ENCODE peak calls at places on chromosome 9, in five cellular contexts. One of them, this sample, is unnamed.

GRCh38 chr9:133005957-133006356 is 24.8 kb upstream of the GTF3C5 start:
- DNase-seq in mesendoderm: no peak
- DNase-seq in HepG2: no peak
- DNase-seq in HCT116: no peak
- DNase-seq in colonic mucosa: no peak
- DNase-seq in this sample: no peak

GRCh38 chr9:104808030-104808614 is 44.2 kb downstream of the NIPSNAP3B start:
- DNase-seq in mesendoderm: peak
- DNase-seq in HepG2: no peak
- DNase-seq in HCT116: no peak
- DNase-seq in colonic mucosa: no peak
- DNase-seq in this sample: peak

GRCh38 chr9:69675563-69675962 is 3.4 kb upstream of the APBA1 start:
- DNase-seq in mesendoderm: no peak
- DNase-seq in HepG2: no peak
- DNase-seq in HCT116: no peak
- DNase-seq in colonic mucosa: no peak
- DNase-seq in this sample: no peak

GRCh38 chr9:90020277-90020871 is 415.6 kb downstream of the GADD45G start:
- DNase-seq in mesendoderm: no peak
- DNase-seq in HepG2: no peak
- DNase-seq in HCT116: no peak
- DNase-seq in colonic mucosa: no peak
- DNase-seq in this sample: no peak

GRCh38 chr9:37200572-37201005 is 80.2 kb downstream of the ZCCHC7 start:
- DNase-seq in mesendoderm: peak
- DNase-seq in HepG2: no peak
- DNase-seq in HCT116: no peak
- DNase-seq in colonic mucosa: no peak
- DNase-seq in this sample: no peak

GRCh38 chr9:114898741-114899140 is 31.6 kb downstream of the TNFSF8 start:
- DNase-seq in mesendoderm: peak
- DNase-seq in HepG2: no peak
- DNase-seq in HCT116: no peak
- DNase-seq in colonic mucosa: peak
- DNase-seq in this sample: no peak

GRCh38 chr9:34553511-34554021 is 30.8 kb upstream of the ENHO start:
- DNase-seq in mesendoderm: no peak
- DNase-seq in HepG2: no peak
- DNase-seq in HCT116: no peak
- DNase-seq in colonic mucosa: no peak
- DNase-seq in this sample: peak

GRCh38 chr9:21919377-21920362 is 74.5 kb downstream of the CDKN2A start:
- DNase-seq in mesendoderm: no peak
- DNase-seq in HepG2: peak
- DNase-seq in HCT116: peak
- DNase-seq in colonic mucosa: peak
- DNase-seq in this sample: no peak

GRCh38 chr9:127405344-127406125 is 8.6 kb downstream of the SLC2A8 start:
- DNase-seq in mesendoderm: no peak
- DNase-seq in HepG2: no peak
- DNase-seq in HCT116: no peak
- DNase-seq in colonic mucosa: no peak
- DNase-seq in this sample: no peak

GRCh38 chr9:98455957-98456621 is 200.6 kb upstream of the TBC1D2 start:
- DNase-seq in mesendoderm: no peak
- DNase-seq in HepG2: no peak
- DNase-seq in HCT116: no peak
- DNase-seq in colonic mucosa: no peak
- DNase-seq in this sample: no peak

GRCh38 chr9:69412741-69413150 is 87.7 kb downstream of the ENTREP1 start:
- DNase-seq in mesendoderm: peak
- DNase-seq in HepG2: peak
- DNase-seq in HCT116: peak
- DNase-seq in colonic mucosa: peak
- DNase-seq in this sample: peak

GRCh38 chr9:89969156-89969566 is 364.3 kb downstream of the GADD45G start:
- DNase-seq in mesendoderm: no peak
- DNase-seq in HepG2: peak
- DNase-seq in HCT116: no peak
- DNase-seq in colonic mucosa: peak
- DNase-seq in this sample: no peak

GRCh38 chr9:96663506-96664120 is 8.5 kb upstream of the PRXL2C start:
- DNase-seq in mesendoderm: no peak
- DNase-seq in HepG2: no peak
- DNase-seq in HCT116: no peak
- DNase-seq in colonic mucosa: no peak
- DNase-seq in this sample: peak

GRCh38 chr9:72982161-72982799 is 29.4 kb upstream of the ALDH1A1 start:
- DNase-seq in mesendoderm: no peak
- DNase-seq in HepG2: no peak
- DNase-seq in HCT116: no peak
- DNase-seq in colonic mucosa: no peak
- DNase-seq in this sample: no peak

GRCh38 chr9:86349271-86349670 is 4.9 kb downstream of the TUT7 start:
- DNase-seq in mesendoderm: no peak
- DNase-seq in HepG2: no peak
- DNase-seq in HCT116: no peak
- DNase-seq in colonic mucosa: no peak
- DNase-seq in this sample: no peak

GRCh38 chr9:134327671-134328231 is 1.5 kb downstream of the RXRA start:
- DNase-seq in mesendoderm: no peak
- DNase-seq in HepG2: no peak
- DNase-seq in HCT116: no peak
- DNase-seq in colonic mucosa: no peak
- DNase-seq in this sample: no peak

GRCh38 chr9:98099346-98099745 is 19.7 kb downstream of the TRIM14 start:
- DNase-seq in mesendoderm: no peak
- DNase-seq in HepG2: no peak
- DNase-seq in HCT116: no peak
- DNase-seq in colonic mucosa: no peak
- DNase-seq in this sample: peak

GRCh38 chr9:122355336-122355875 is 15.4 kb upstream of the PTGS1 start:
- DNase-seq in mesendoderm: no peak
- DNase-seq in HepG2: no peak
- DNase-seq in HCT116: no peak
- DNase-seq in colonic mucosa: no peak
- DNase-seq in this sample: no peak

GRCh38 chr9:79026311-79026710 is 545.5 kb upstream of the TLE4 start:
- DNase-seq in mesendoderm: no peak
- DNase-seq in HepG2: no peak
- DNase-seq in HCT116: no peak
- DNase-seq in colonic mucosa: no peak
- DNase-seq in this sample: no peak

GRCh38 chr9:4530375-4530774 is 40.1 kb downstream of the SLC1A1 start:
- DNase-seq in mesendoderm: no peak
- DNase-seq in HepG2: no peak
- DNase-seq in HCT116: peak
- DNase-seq in colonic mucosa: no peak
- DNase-seq in this sample: no peak

GRCh38 chr9:124132671-124133147 is 121.1 kb downstream of the LHX2 start:
- DNase-seq in mesendoderm: peak
- DNase-seq in HepG2: no peak
- DNase-seq in HCT116: no peak
- DNase-seq in colonic mucosa: peak
- DNase-seq in this sample: peak

GRCh38 chr9:69744688-69745380 is 15.0 kb downstream of the PTAR1 start:
- DNase-seq in mesendoderm: no peak
- DNase-seq in HepG2: no peak
- DNase-seq in HCT116: no peak
- DNase-seq in colonic mucosa: no peak
- DNase-seq in this sample: no peak

GRCh38 chr9:101791938-101792337 is 53.5 kb upstream of the GRIN3A start:
- DNase-seq in mesendoderm: peak
- DNase-seq in HepG2: peak
- DNase-seq in HCT116: peak
- DNase-seq in colonic mucosa: peak
- DNase-seq in this sample: peak

GRCh38 chr9:108325406-108325805 is 530.4 kb downstream of the ACTL7B start:
- DNase-seq in mesendoderm: no peak
- DNase-seq in HepG2: no peak
- DNase-seq in HCT116: no peak
- DNase-seq in colonic mucosa: no peak
- DNase-seq in this sample: no peak

GRCh38 chr9:138047469-138048040 is 170.0 kb downstream of the CACNA1B start:
- DNase-seq in mesendoderm: no peak
- DNase-seq in HepG2: no peak
- DNase-seq in HCT116: no peak
- DNase-seq in colonic mucosa: peak
- DNase-seq in this sample: no peak

GRCh38 chr9:109100543-109101201 is 19.1 kb downstream of the TMEM245 start:
- DNase-seq in mesendoderm: no peak
- DNase-seq in HepG2: no peak
- DNase-seq in HCT116: no peak
- DNase-seq in colonic mucosa: no peak
- DNase-seq in this sample: peak

GRCh38 chr9:136512651-136513066 is 29.8 kb upstream of the SEC16A start:
- DNase-seq in mesendoderm: no peak
- DNase-seq in HepG2: no peak
- DNase-seq in HCT116: no peak
- DNase-seq in colonic mucosa: peak
- DNase-seq in this sample: peak

GRCh38 chr9:36063804-36064447 is 27.2 kb downstream of the RECK start:
- DNase-seq in mesendoderm: no peak
- DNase-seq in HepG2: no peak
- DNase-seq in HCT116: no peak
- DNase-seq in colonic mucosa: no peak
- DNase-seq in this sample: no peak
- H3K27ac ChIP-seq in mesendoderm: no peak
- H3K27ac ChIP-seq in HepG2: no peak
- H3K27ac ChIP-seq in HCT116: no peak
- H3K27ac ChIP-seq in colonic mucosa: no peak
- H3K27ac ChIP-seq in this sample: no peak

DNA sequence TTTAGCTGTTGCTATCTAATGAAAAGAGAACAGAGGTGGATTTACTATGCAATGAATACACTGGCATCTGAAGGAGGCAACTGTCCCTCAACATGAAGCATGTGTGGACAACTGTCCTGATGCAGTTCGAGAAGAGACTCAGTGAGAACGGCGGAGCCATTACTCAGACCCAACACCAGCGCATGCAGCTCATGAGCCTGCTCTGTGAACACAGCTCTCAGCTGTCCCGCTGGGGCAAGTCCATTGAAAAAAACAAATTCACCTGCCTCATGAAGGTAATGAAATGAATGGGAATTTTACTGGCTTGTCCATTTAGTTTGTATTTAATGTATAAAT is 78.8 kb downstream of the SPTLC1 start:
- DNase-seq in mesendoderm: no peak
- DNase-seq in HepG2: no peak
- DNase-seq in HCT116: no peak
- DNase-seq in colonic mucosa: no peak
- DNase-seq in this sample: no peak
- H3K9ac ChIP-seq in mesendoderm: no peak
- H3K9ac ChIP-seq in HepG2: no peak
- H3K9ac ChIP-seq in HCT116: no peak
- H3K9ac ChIP-seq in colonic mucosa: no peak
- H3K9ac ChIP-seq in this sample: no peak

DNA sequence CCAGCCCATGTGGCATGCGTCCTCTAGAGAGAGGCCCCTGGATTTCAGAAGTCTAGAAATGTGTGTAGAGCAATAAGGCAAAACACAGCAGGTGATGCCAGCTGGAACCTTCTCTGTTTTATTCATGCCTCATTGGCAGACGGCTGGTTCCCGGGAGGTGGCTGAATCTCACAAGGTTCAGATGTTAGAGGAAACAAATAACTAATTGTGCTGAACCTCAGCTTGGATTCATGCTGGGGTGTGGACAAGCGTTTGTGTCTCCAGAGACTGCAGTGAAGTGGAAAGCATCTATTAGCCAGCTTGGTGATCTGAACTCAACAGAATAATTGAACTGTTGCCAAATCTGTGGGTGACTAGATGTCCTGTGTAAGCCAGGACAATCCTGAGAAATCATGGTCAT is 131.1 kb upstream of the NR4A3 start:
- DNase-seq in mesendoderm: no peak
- DNase-seq in HepG2: no peak
- DNase-seq in HCT116: no peak
- DNase-seq in colonic mucosa: no peak
- DNase-seq in this sample: no peak
- H3K27ac ChIP-seq in mesendoderm: no peak
- H3K27ac ChIP-seq in HepG2: no peak
- H3K27ac ChIP-seq in HCT116: no peak
- H3K27ac ChIP-seq in colonic mucosa: no peak
- H3K27ac ChIP-seq in this sample: no peak

GRCh38 chr9:128553695-128554094 is 1.3 kb downstream of the SPTAN1 start:
- DNase-seq in mesendoderm: peak
- DNase-seq in HepG2: no peak
- DNase-seq in HCT116: no peak
- DNase-seq in colonic mucosa: no peak
- DNase-seq in this sample: no peak
- H3K9ac ChIP-seq in mesendoderm: peak
- H3K9ac ChIP-seq in HepG2: peak
- H3K9ac ChIP-seq in HCT116: peak
- H3K9ac ChIP-seq in colonic mucosa: no peak
- H3K9ac ChIP-seq in this sample: peak

DNA sequence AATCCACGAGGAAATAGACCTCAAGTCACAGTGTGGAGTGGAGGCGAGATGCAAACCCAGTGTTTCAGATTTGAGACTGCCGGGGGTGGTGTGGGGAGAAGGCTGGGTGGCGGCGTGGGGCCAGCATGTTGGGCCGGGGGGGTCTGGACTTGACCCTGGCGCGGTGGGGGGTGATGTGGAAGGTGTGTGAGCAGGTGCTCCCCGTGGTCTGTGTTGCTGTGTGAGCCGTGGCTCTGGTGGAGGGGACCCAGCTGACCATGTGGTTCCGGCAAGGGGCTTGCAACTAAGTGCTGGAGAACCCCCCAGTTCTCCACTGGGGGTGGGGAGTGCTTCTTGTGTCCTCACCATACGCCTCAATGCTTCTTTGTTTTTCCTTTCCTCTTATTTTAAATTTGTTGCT is 25.8 kb downstream of the PRRC2B start:
- DNase-seq in mesendoderm: no peak
- DNase-seq in HepG2: no peak
- DNase-seq in HCT116: no peak
- DNase-seq in colonic mucosa: no peak
- DNase-seq in this sample: no peak
- H3K27ac ChIP-seq in mesendoderm: peak
- H3K27ac ChIP-seq in HepG2: no peak
- H3K27ac ChIP-seq in HCT116: no peak
- H3K27ac ChIP-seq in colonic mucosa: no peak
- H3K27ac ChIP-seq in this sample: peak

This sample was measured in endodermal cell.